ENCODE peak calls at places on chromosomes 3 and 15, in seven cellular contexts. W is choroid plexus epithelial cell, T is LHCN-M2, G is heart right ventricle, S is T-helper 9 cell, L is neural crest cell, E is nucleus accumbens. A is an unnamed sample.

GRCh38 chr15:39925112-39925830 is 5.2 kb upstream of the GPR176 start:
- DNase-seq in W (peak), T (peak), G (no peak), S (no peak), L (no peak), E (no peak), A (no peak)

GRCh38 chr3:108528459-108529231 is 18.2 kb upstream of the MYH15 start:
- DNase-seq in W (peak), T (no peak), G (no peak), S (no peak), L (no peak), E (no peak), A (no peak)

GRCh38 chr3:133457465-133458067 is 57.7 kb downstream of the BFSP2 start:
- DNase-seq in W (no peak), T (no peak), G (no peak), S (no peak), L (no peak), E (no peak), A (no peak)

GRCh38 chr3:165624761-165625160 is 212.5 kb downstream of the BCHE start:
- DNase-seq in W (peak), T (peak), G (no peak), S (no peak), L (no peak), E (no peak), A (no peak)

GRCh38 chr3:184582583-184582982 is 21.0 kb downstream of the EPHB3 start:
- DNase-seq in W (peak), T (peak), G (peak), S (no peak), L (no peak), E (no peak), A (no peak)

GRCh38 chr3:170331143-170331542 is 26.4 kb upstream of the SKIL start:
- DNase-seq in W (peak), T (no peak), G (no peak), S (no peak), L (no peak), E (no peak), A (peak)

GRCh38 chr3:168165390-168166269 is 69.9 kb upstream of the GOLIM4 start:
- DNase-seq in W (peak), T (peak), G (no peak), S (no peak), L (peak), E (no peak), A (no peak)

GRCh38 chr15:53759333-53759975 is at the start of gene WDR72:
- DNase-seq in W (no peak), T (no peak), G (peak), S (no peak), L (peak), E (no peak), A (peak)

GRCh38 chr3:145807990-145808389 is 353.0 kb downstream of the PLOD2 start:
- DNase-seq in W (peak), T (peak), G (no peak), S (no peak), L (peak), E (no peak), A (no peak)

GRCh38 chr15:39625856-39626255 is 45.0 kb downstream of the THBS1 start:
- DNase-seq in W (peak), T (peak), G (no peak), S (no peak), L (no peak), E (no peak), A (no peak)

GRCh38 chr3:100047455-100048141 is 66.7 kb downstream of the FILIP1L start:
- DNase-seq in W (peak), T (peak), G (no peak), S (no peak), L (peak), E (no peak), A (no peak)